ENCODE peak calls at places on chromosomes 3 and 15, in seven cellular contexts. K is GM23338, G is foreskin fibroblast, Q is Peyer's patch, V is adrenal gland, T is GM12865, N is heart right ventricle. I is an unnamed sample.

GRCh38 chr3:123229145-123229544 is 27.4 kb downstream of the SEC22A start:
- DNase-seq in K (no peak), G (no peak), Q (no peak), V (no peak), T (no peak), N (no peak), I (no peak)

GRCh38 chr3:105996781-105997180 is 128.0 kb upstream of the CBLB start:
- DNase-seq in K (no peak), G (no peak), Q (no peak), V (no peak), T (no peak), N (no peak), I (no peak)

GRCh38 chr3:146256851-146257486 is 6.1 kb upstream of the PLSCR4 start:
- DNase-seq in K (peak; percentile 77), G (no peak), Q (no peak), V (no peak), T (no peak), N (no peak), I (no peak)

GRCh38 chr15:50876260-50876988 is 32.1 kb upstream of the AP4E1 start:
- DNase-seq in K (no peak), G (no peak), Q (no peak), V (no peak), T (no peak), N (no peak), I (no peak)

GRCh38 chr15:51853987-51854386 is 24.5 kb downstream of the TMOD3 start:
- DNase-seq in K (no peak), G (peak; percentile 31), Q (no peak), V (no peak), T (no peak), N (no peak), I (no peak)

GRCh38 chr3:197007296-197007940 is 22.2 kb downstream of the MELTF start:
- DNase-seq in K (no peak), G (no peak), Q (no peak), V (no peak), T (no peak), N (no peak), I (no peak)

GRCh38 chr15:28125673-28126651 is 26.8 kb upstream of the OCA2 start:
- DNase-seq in K (peak; percentile 81), G (peak; percentile 45), Q (no peak), V (peak; percentile 25), T (peak; percentile 59), N (no peak), I (peak; percentile 21)

GRCh38 chr3:159788987-159789386 is 199.6 kb upstream of the IL12A start:
- DNase-seq in K (no peak), G (no peak), Q (no peak), V (no peak), T (no peak), N (no peak), I (no peak)

GRCh38 chr3:14806641-14807263 is 12.0 kb upstream of the FGD5 start:
- DNase-seq in K (no peak), G (no peak), Q (no peak), V (no peak), T (peak; percentile 40), N (no peak), I (no peak)

GRCh38 chr15:39783244-39783820 is 691 bp upstream of the FSIP1 start:
- DNase-seq in K (peak; percentile 32), G (no peak), Q (no peak), V (no peak), T (peak; percentile 25), N (no peak), I (no peak)

GRCh38 chr15:57356636-57357035 is 19.7 kb upstream of the CGNL1 start:
- DNase-seq in K (peak; percentile 80), G (peak; percentile 17), Q (no peak), V (no peak), T (no peak), N (no peak), I (no peak)

GRCh38 chr3:50370594-50370993 is 11.3 kb upstream of the TMEM115 start:
- DNase-seq in K (peak; percentile 56), G (no peak), Q (no peak), V (no peak), T (no peak), N (no peak), I (no peak)

GRCh38 chr15:34179257-34179656 is 30.6 kb downstream of the KATNBL1 start:
- DNase-seq in K (no peak), G (no peak), Q (no peak), V (no peak), T (no peak), N (no peak), I (no peak)

GRCh38 chr3:14410501-14411165 is 8.2 kb downstream of the SLC6A6 start:
- DNase-seq in K (no peak), G (peak; percentile 89), Q (no peak), V (peak; percentile 93), T (peak; percentile 60), N (no peak), I (no peak)

GRCh38 chr3:71089271-71089670 is 494.3 kb downstream of the FOXP1 start:
- DNase-seq in K (no peak), G (peak; percentile 36), Q (no peak), V (no peak), T (no peak), N (no peak), I (no peak)

GRCh38 chr15:74176262-74177208 is 3.0 kb downstream of the ISLR start:
- DNase-seq in K (peak; percentile 44), G (no peak), Q (peak; percentile 39), V (no peak), T (no peak), N (no peak), I (no peak)

GRCh38 chr3:169430687-169431404 is 232.7 kb downstream of the MECOM start:
- DNase-seq in K (no peak), G (no peak), Q (no peak), V (no peak), T (peak; percentile 3), N (no peak), I (no peak)

GRCh38 chr15:41438206-41438605 is 21.3 kb downstream of the RTF1 start:
- DNase-seq in K (no peak), G (no peak), Q (no peak), V (peak; percentile 90), T (no peak), N (no peak), I (no peak)

GRCh38 chr15:74821091-74821789 is 5.2 kb upstream of the CPLX3 start:
- DNase-seq in K (peak; percentile 49), G (no peak), Q (no peak), V (no peak), T (peak; percentile 76), N (no peak), I (peak; percentile 58)

GRCh38 chr15:52622791-52623190 is 54.0 kb upstream of the ARPP19 start:
- DNase-seq in K (no peak), G (no peak), Q (no peak), V (no peak), T (no peak), N (no peak), I (no peak)

GRCh38 chr3:150327678-150328667 is 80.1 kb upstream of the TSC22D2 start:
- DNase-seq in K (no peak), G (no peak), Q (no peak), V (no peak), T (no peak), N (no peak), I (no peak)

GRCh38 chr3:170974872-170975271 is 51.6 kb downstream of the SLC2A2 start:
- DNase-seq in K (no peak), G (no peak), Q (no peak), V (no peak), T (no peak), N (no peak), I (no peak)

GRCh38 chr15:101652783-101653430 is 726 bp upstream of the TM2D3 start:
- DNase-seq in K (peak; percentile 54), G (peak; percentile 49), Q (no peak), V (no peak), T (no peak), N (no peak), I (no peak)

DNA sequence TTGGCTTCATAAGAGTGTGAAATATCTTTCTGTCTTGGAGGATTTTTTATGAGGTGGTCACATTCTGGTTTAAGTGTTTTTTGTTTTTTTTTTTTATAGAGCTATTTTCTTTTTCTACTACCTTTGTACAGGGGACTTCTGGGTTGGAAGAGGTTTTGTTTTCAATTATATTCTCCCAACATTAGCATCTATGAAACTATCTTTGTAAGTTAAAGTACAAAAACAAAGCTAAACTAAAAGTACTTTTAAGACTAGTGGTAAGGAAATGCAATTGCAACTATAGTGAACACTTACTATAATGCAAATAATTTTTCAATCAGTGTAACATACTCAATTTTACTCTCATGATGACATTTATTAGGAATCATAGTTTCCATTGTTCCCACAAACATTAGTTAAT is 688.2 kb downstream of the SI start:
- DNase-seq in K (peak; percentile 7), G (no peak), Q (no peak), V (no peak), T (no peak), N (no peak), I (no peak)
- TF ChIP-seq CTCF in K (peak; percentile 47), G (no peak), Q (no peak), V (no peak), T (no peak), N (no peak), I (peak; percentile 4)

GRCh38 chr15:77412972-77413371 is 6.9 kb downstream of the PEAK1 start:
- DNase-seq in K (no peak), G (no peak), Q (no peak), V (no peak), T (no peak), N (no peak), I (no peak)

GRCh38 chr15:77411614-77411976 is 8.3 kb downstream of the PEAK1 start:
- DNase-seq in K (no peak), G (no peak), Q (no peak), V (no peak), T (no peak), N (no peak), I (no peak)

GRCh38 chr15:77406846-77407245 is 13.1 kb downstream of the PEAK1 start:
- DNase-seq in K (no peak), G (no peak), Q (no peak), V (no peak), T (no peak), N (no peak), I (no peak)

GRCh38 chr15:77410701-77411613 is 8.9 kb downstream of the PEAK1 start:
- DNase-seq in K (no peak), G (no peak), Q (no peak), V (no peak), T (no peak), N (no peak), I (no peak)

GRCh38 chr15:77409259-77410156 is 10.4 kb downstream of the PEAK1 start:
- DNase-seq in K (no peak), G (no peak), Q (no peak), V (no peak), T (peak; percentile 73), N (no peak), I (peak; percentile 52)
- H3K4me3 ChIP-seq in K (no peak overlapping the region), G (no peak overlapping the region), Q (no peak overlapping the region), V (no peak overlapping the region), T (no peak overlapping the region), N (no peak overlapping the region), I (no peak overlapping the region)

GRCh38 chr3:115651599-115651998 is 28.3 kb downstream of the GAP43 start:
- DNase-seq in K (no peak), G (no peak), Q (no peak), V (no peak), T (no peak), N (no peak), I (no peak)
- TF ChIP-seq CTCF in K (no peak), G (no peak), Q (no peak), V (no peak), T (no peak), N (no peak), I (no peak)

GRCh38 chr3:31230834-31231233 is 301.9 kb upstream of the STT3B start:
- DNase-seq in K (no peak), G (no peak), Q (no peak), V (no peak), T (no peak), N (no peak), I (no peak)
- H3K4me3 ChIP-seq in K (no peak overlapping the region), G (no peak overlapping the region), Q (no peak overlapping the region), V (no peak overlapping the region), T (no peak overlapping the region), N (no peak overlapping the region), I (no peak overlapping the region)